ENCODE peak calls at places on chromosomes 2 and 18, in seven cellular contexts. One of them, this sample, is unnamed.

GRCh38 chr2:189609853-189610252 is 29.3 kb upstream of the SLC40A1 start:
- DNase-seq in H9: no peak
- DNase-seq in Right ventricle myocardium inferior: no peak
- DNase-seq in activated naive CD4-positive, alpha-beta T cell treated with anti-CD3 and anti-CD28 coated beads, Interleukin-2, amount 10 ng/mL, durations not matched to agents 7 days and 5 days: no peak
- DNase-seq in esophagus squamous epithelium: no peak
- DNase-seq in T-helper 1 cell: no peak
- DNase-seq in cardiac muscle cell: no peak
- DNase-seq in this sample: no peak

GRCh38 chr18:58163004-58163590 is 119.1 kb downstream of the NEDD4L start:
- DNase-seq in activated naive CD4-positive, alpha-beta T cell treated with anti-CD3 and anti-CD28 coated beads, Interleukin-2, amount 10 ng/mL, durations not matched to agents 7 days and 5 days: no peak
- DNase-seq in esophagus squamous epithelium: no peak
- DNase-seq in H9: no peak
- DNase-seq in Right ventricle myocardium inferior: no peak
- DNase-seq in T-helper 1 cell: no peak
- DNase-seq in cardiac muscle cell: no peak
- DNase-seq in this sample: no peak

GRCh38 chr2:151162185-151162584 is 99.5 kb downstream of the RBM43 start:
- DNase-seq in esophagus squamous epithelium: no peak
- DNase-seq in T-helper 1 cell: no peak
- DNase-seq in Right ventricle myocardium inferior: no peak
- DNase-seq in H9: no peak
- DNase-seq in cardiac muscle cell: peak
- DNase-seq in activated naive CD4-positive, alpha-beta T cell treated with anti-CD3 and anti-CD28 coated beads, Interleukin-2, amount 10 ng/mL, durations not matched to agents 7 days and 5 days: no peak
- DNase-seq in this sample: no peak

GRCh38 chr18:79875931-79876461 is 75.5 kb downstream of the SLC66A2 start:
- DNase-seq in esophagus squamous epithelium: no peak
- DNase-seq in activated naive CD4-positive, alpha-beta T cell treated with anti-CD3 and anti-CD28 coated beads, Interleukin-2, amount 10 ng/mL, durations not matched to agents 7 days and 5 days: no peak
- DNase-seq in H9: no peak
- DNase-seq in Right ventricle myocardium inferior: peak
- DNase-seq in T-helper 1 cell: no peak
- DNase-seq in cardiac muscle cell: no peak
- DNase-seq in this sample: no peak

GRCh38 chr2:192195548-192196418 is 1.1 kb upstream of the TMEFF2 start:
- DNase-seq in T-helper 1 cell: no peak
- DNase-seq in H9: peak
- DNase-seq in esophagus squamous epithelium: no peak
- DNase-seq in Right ventricle myocardium inferior: peak
- DNase-seq in cardiac muscle cell: peak
- DNase-seq in activated naive CD4-positive, alpha-beta T cell treated with anti-CD3 and anti-CD28 coated beads, Interleukin-2, amount 10 ng/mL, durations not matched to agents 7 days and 5 days: peak
- DNase-seq in this sample: peak

GRCh38 chr2:134771313-134771801 is 52.6 kb upstream of the TMEM163 start:
- DNase-seq in Right ventricle myocardium inferior: no peak
- DNase-seq in esophagus squamous epithelium: no peak
- DNase-seq in cardiac muscle cell: no peak
- DNase-seq in T-helper 1 cell: no peak
- DNase-seq in H9: no peak
- DNase-seq in activated naive CD4-positive, alpha-beta T cell treated with anti-CD3 and anti-CD28 coated beads, Interleukin-2, amount 10 ng/mL, durations not matched to agents 7 days and 5 days: no peak
- DNase-seq in this sample: no peak

GRCh38 chr2:229033816-229034215 is 237.3 kb downstream of the PID1 start:
- DNase-seq in Right ventricle myocardium inferior: no peak
- DNase-seq in T-helper 1 cell: no peak
- DNase-seq in esophagus squamous epithelium: no peak
- DNase-seq in activated naive CD4-positive, alpha-beta T cell treated with anti-CD3 and anti-CD28 coated beads, Interleukin-2, amount 10 ng/mL, durations not matched to agents 7 days and 5 days: no peak
- DNase-seq in cardiac muscle cell: no peak
- DNase-seq in H9: no peak
- DNase-seq in this sample: no peak

GRCh38 chr2:144382848-144383247 is 137.1 kb downstream of the ZEB2 start:
- DNase-seq in Right ventricle myocardium inferior: no peak
- DNase-seq in T-helper 1 cell: peak
- DNase-seq in esophagus squamous epithelium: no peak
- DNase-seq in cardiac muscle cell: no peak
- DNase-seq in activated naive CD4-positive, alpha-beta T cell treated with anti-CD3 and anti-CD28 coated beads, Interleukin-2, amount 10 ng/mL, durations not matched to agents 7 days and 5 days: peak
- DNase-seq in H9: no peak
- DNase-seq in this sample: no peak

GRCh38 chr2:112585400-112585799 is 991 bp downstream of the CHCHD5 start:
- DNase-seq in Right ventricle myocardium inferior: no peak
- DNase-seq in activated naive CD4-positive, alpha-beta T cell treated with anti-CD3 and anti-CD28 coated beads, Interleukin-2, amount 10 ng/mL, durations not matched to agents 7 days and 5 days: no peak
- DNase-seq in esophagus squamous epithelium: no peak
- DNase-seq in H9: no peak
- DNase-seq in cardiac muscle cell: no peak
- DNase-seq in T-helper 1 cell: no peak
- DNase-seq in this sample: no peak

GRCh38 chr2:45085487-45085886 is 76.2 kb upstream of the SIX2 start:
- DNase-seq in cardiac muscle cell: no peak
- DNase-seq in Right ventricle myocardium inferior: no peak
- DNase-seq in H9: no peak
- DNase-seq in activated naive CD4-positive, alpha-beta T cell treated with anti-CD3 and anti-CD28 coated beads, Interleukin-2, amount 10 ng/mL, durations not matched to agents 7 days and 5 days: no peak
- DNase-seq in T-helper 1 cell: no peak
- DNase-seq in esophagus squamous epithelium: no peak
- DNase-seq in this sample: no peak

GRCh38 chr18:74804677-74805076 is 207.0 kb downstream of the ZNF407 start:
- DNase-seq in Right ventricle myocardium inferior: no peak
- DNase-seq in T-helper 1 cell: no peak
- DNase-seq in cardiac muscle cell: peak
- DNase-seq in H9: no peak
- DNase-seq in esophagus squamous epithelium: no peak
- DNase-seq in activated naive CD4-positive, alpha-beta T cell treated with anti-CD3 and anti-CD28 coated beads, Interleukin-2, amount 10 ng/mL, durations not matched to agents 7 days and 5 days: no peak
- DNase-seq in this sample: no peak

GRCh38 chr2:237996041-237996593 is 29.3 kb downstream of the UBE2F start:
- DNase-seq in T-helper 1 cell: no peak
- DNase-seq in Right ventricle myocardium inferior: no peak
- DNase-seq in cardiac muscle cell: no peak
- DNase-seq in H9: no peak
- DNase-seq in activated naive CD4-positive, alpha-beta T cell treated with anti-CD3 and anti-CD28 coated beads, Interleukin-2, amount 10 ng/mL, durations not matched to agents 7 days and 5 days: no peak
- DNase-seq in esophagus squamous epithelium: no peak
- DNase-seq in this sample: no peak

GRCh38 chr2:204452464-204453023 is 92.7 kb upstream of the PARD3B start:
- DNase-seq in T-helper 1 cell: no peak
- DNase-seq in esophagus squamous epithelium: no peak
- DNase-seq in H9: peak
- DNase-seq in activated naive CD4-positive, alpha-beta T cell treated with anti-CD3 and anti-CD28 coated beads, Interleukin-2, amount 10 ng/mL, durations not matched to agents 7 days and 5 days: no peak
- DNase-seq in cardiac muscle cell: peak
- DNase-seq in Right ventricle myocardium inferior: no peak
- DNase-seq in this sample: peak

This sample was measured in endothelial cell.